ENCODE peak calls at places on chromosomes 1 and 21, in five cellular contexts. O is HCT116, R is NCI-H460, X is EH, U is left ventricle myocardium superior. H is an unnamed sample.

GRCh38 chr1:201916649-201917249 is 28.1 kb downstream of the SHISA4 start:
- DNase-seq in O (no peak), R (peak; percentile 11), X (peak; percentile 96), U (peak; percentile 60), H (peak; percentile 68)

GRCh38 chr21:17463441-17463840 is 49.4 kb upstream of the CXADR start:
- DNase-seq in O (no peak), R (no peak), X (peak; percentile 81), U (no peak), H (peak; percentile 74)

GRCh38 chr1:173287785-173288184 is 80.7 kb upstream of the TNFSF4 start:
- DNase-seq in O (no peak), R (no peak), X (no peak), U (no peak), H (no peak)

GRCh38 chr1:87853576-87854351 is 525.1 kb downstream of the LMO4 start:
- DNase-seq in O (no peak), R (no peak), X (peak; percentile 38), U (no peak), H (peak; percentile 29)

GRCh38 chr21:42234464-42235241 is 15.7 kb downstream of the ABCG1 start:
- DNase-seq in O (no peak), R (no peak), X (no peak), U (peak; percentile 87), H (peak; percentile 76)

GRCh38 chr1:190022709-190023108 is 455.0 kb downstream of the BRINP3 start:
- DNase-seq in O (peak; percentile 10), R (peak; percentile 25), X (no peak), U (no peak), H (no peak)

GRCh38 chr1:183467687-183468086 is 4.6 kb upstream of the SMG7 start:
- DNase-seq in O (no peak), R (peak; percentile 34), X (no peak), U (no peak), H (no peak)

GRCh38 chr1:157472302-157472701 is 80.0 kb downstream of the FCRL5 start:
- DNase-seq in O (no peak), R (no peak), X (no peak), U (no peak), H (no peak)

GRCh38 chr1:14961661-14962267 is 191.8 kb upstream of the TMEM51 start:
- DNase-seq in O (no peak), R (no peak), X (peak; percentile 25), U (no peak), H (no peak)

GRCh38 chr1:119773711-119774241 is 5.1 kb upstream of the HMGCS2 start:
- DNase-seq in O (no peak), R (no peak), X (peak; percentile 79), U (no peak), H (no peak)

GRCh38 chr1:121594096-121594495 is 409.3 kb downstream of the SRGAP2C start:
- DNase-seq in O (no peak), R (no peak), X (no peak), U (no peak), H (no peak)

GRCh38 chr1:245179706-245180105 is 24.9 kb downstream of the KIF26B start:
- DNase-seq in O (no peak), R (no peak), X (no peak), U (no peak), H (no peak)

GRCh38 chr1:59730759-59731478 is 83.8 kb upstream of the HOOK1 start:
- DNase-seq in O (peak; percentile 71), R (peak; percentile 45), X (peak; percentile 95), U (peak; percentile 66), H (peak; percentile 72)

GRCh38 chr1:116446686-116447085 is 73.6 kb downstream of the ATP1A1 start:
- DNase-seq in O (no peak), R (no peak), X (no peak), U (no peak), H (no peak)

GRCh38 chr1:186231861-186232436 is 143.1 kb downstream of the TPR start:
- DNase-seq in O (no peak), R (no peak), X (no peak), U (no peak), H (no peak)

GRCh38 chr21:21309510-21309909 is 311.3 kb downstream of the NCAM2 start:
- DNase-seq in O (no peak), R (no peak), X (no peak), U (no peak), H (no peak)

GRCh38 chr1:55813619-55814018 is 598.5 kb upstream of the USP24 start:
- DNase-seq in O (no peak), R (no peak), X (peak; percentile 75), U (peak; percentile 65), H (peak; percentile 44)

GRCh38 chr1:154866995-154867795 is 2.9 kb downstream of the KCNN3 start:
- DNase-seq in O (no peak), R (no peak), X (peak; percentile 83), U (peak; percentile 45), H (no peak)

GRCh38 chr1:212624976-212625501 is 16.5 kb downstream of the ATF3 start:
- DNase-seq in O (no peak), R (no peak), X (no peak), U (no peak), H (no peak)

GRCh38 chr1:21051177-21051576 is 125.5 kb downstream of the EIF4G3 start:
- DNase-seq in O (no peak), R (no peak), X (no peak), U (no peak), H (no peak)

GRCh38 chr1:17119744-17120482 is 662 bp upstream of the PADI2 start:
- DNase-seq in O (no peak), R (no peak), X (no peak), U (no peak), H (no peak)

GRCh38 chr1:159900086-159900680 is at the start of gene CFAP45:
- DNase-seq in O (peak; percentile 65), R (peak; percentile 65), X (peak; percentile 86), U (peak; percentile 87), H (peak; percentile 81)

GRCh38 chr21:29638138-29638537 is 301.7 kb downstream of the GRIK1 start:
- DNase-seq in O (no peak), R (no peak), X (no peak), U (no peak), H (no peak)

GRCh38 chr1:7784492-7785071 is 491 bp downstream of the PER3 start:
- DNase-seq in O (no peak), R (no peak), X (peak; percentile 41), U (no peak), H (peak; percentile 31)

GRCh38 chr1:58968360-58968952 is 184.6 kb upstream of the JUN start:
- DNase-seq in O (no peak), R (no peak), X (peak; percentile 51), U (peak; percentile 90), H (peak; percentile 77)

GRCh38 chr1:66275601-66276023 is 258.3 kb upstream of the SGIP1 start:
- DNase-seq in O (no peak), R (no peak), X (no peak), U (no peak), H (peak; percentile 36)

GRCh38 chr1:19204665-19205266 is 5.3 kb downstream of the UBR4 start:
- DNase-seq in O (no peak), R (no peak), X (peak; percentile 63), U (no peak), H (no peak)

GRCh38 chr1:94456736-94457135 is 38.5 kb downstream of the ABCD3 start:
- DNase-seq in O (no peak), R (no peak), X (peak; percentile 65), U (no peak), H (no peak)

GRCh38 chr1:52751589-52752306 is 25.5 kb downstream of the ZYG11B start:
- DNase-seq in O (no peak), R (no peak), X (peak; percentile 66), U (no peak), H (peak; percentile 82)

GRCh38 chr1:244896550-244896949 is 32.2 kb upstream of the HNRNPU start:
- DNase-seq in O (no peak), R (no peak), X (peak; percentile 92), U (no peak), H (no peak)

GRCh38 chr1:228213917-228214808 is 6.3 kb downstream of the OBSCN start:
- DNase-seq in O (no peak), R (no peak), X (no peak), U (no peak), H (no peak)

GRCh38 chr1:109948285-109948630 is 36.3 kb upstream of the AHCYL1 start:
- DNase-seq in O (no peak), R (no peak), X (no peak), U (no peak), H (no peak)

GRCh38 chr21:31801551-31802234 is 69.8 kb upstream of the SCAF4 start:
- DNase-seq in O (no peak), R (no peak), X (no peak), U (no peak), H (no peak)

GRCh38 chr1:231494439-231495110 is 33.9 kb upstream of the TSNAX start:
- DNase-seq in O (no peak), R (no peak), X (no peak), U (no peak), H (no peak)

GRCh38 chr21:29164330-29164942 is 34.0 kb downstream of the MAP3K7CL start:
- DNase-seq in O (peak; percentile 69), R (peak; percentile 81), X (peak; percentile 85), U (no peak), H (no peak)

GRCh38 chr1:232625319-232625868 is 4.5 kb downstream of the SIPA1L2 start:
- DNase-seq in O (no peak), R (no peak), X (no peak), U (no peak), H (no peak)

GRCh38 chr1:226653311-226653921 is 85.7 kb downstream of the ITPKB start:
- DNase-seq in O (no peak), R (no peak), X (no peak), U (peak; percentile 14), H (no peak)

GRCh38 chr1:240468616-240469015 is 143.3 kb downstream of the GREM2 start:
- DNase-seq in O (no peak), R (peak; percentile 53), X (no peak), U (no peak), H (no peak)

H was measured in testis.